ENCODE peak calls at places on chromosomes 4 and X, in ten cellular contexts. J is HCT116, X is A549, D is lower leg skin, A is ovary, C is gastrocnemius medialis, K is IMR-90, V is heart left ventricle, L is adrenal gland, P is tibial nerve. R is an unnamed sample.

GRCh38 chr4:182339246-182339645 is 96.0 kb downstream of the TENM3 start:
- DNase-seq in D (no peak), L (no peak), X (no peak), P (no peak), K (no peak), A (no peak), J (no peak), C (no peak), V (no peak), R (no peak)

GRCh38 chr4:26522478-26522877 is 32.2 kb upstream of the CCKAR start:
- DNase-seq in X (no peak), A (no peak), J (no peak), P (no peak), V (no peak), D (no peak), C (no peak), K (peak), L (no peak), R (no peak)

GRCh38 chr4:6470502-6471302 is 1.7 kb downstream of the PPP2R2C start:
- DNase-seq in V (peak), J (no peak), L (no peak), C (no peak), D (peak), P (peak), X (peak), A (peak), K (peak), R (peak)

GRCh38 chr4:141196227-141196928 is 24.3 kb upstream of the ZNF330 start:
- DNase-seq in X (no peak), P (no peak), V (no peak), J (no peak), A (no peak), L (no peak), K (no peak), D (no peak), C (no peak), R (no peak)

GRCh38 chr4:136742330-136742729 is 790.0 kb downstream of the PCDH18 start:
- DNase-seq in P (no peak), L (no peak), J (no peak), X (no peak), V (no peak), C (no peak), D (no peak), A (no peak), K (peak), R (peak)

GRCh38 chr4:170672571-170672970 is 582.8 kb upstream of the AADAT start:
- DNase-seq in V (no peak), L (no peak), J (no peak), D (no peak), X (no peak), A (no peak), C (no peak), K (peak), P (no peak), R (no peak)

GRCh38 chr4:64784125-64784524 is 374.9 kb upstream of the TECRL start:
- DNase-seq in L (no peak), C (no peak), K (no peak), J (no peak), A (no peak), P (no peak), X (no peak), V (no peak), D (no peak), R (no peak)

GRCh38 chrX:44621088-44621487 is 78.4 kb upstream of the FUNDC1 start:
- DNase-seq in X (no peak), D (no peak), A (no peak), P (no peak), C (no peak), J (no peak), L (peak), K (no peak), V (no peak), R (no peak)

GRCh38 chrX:17377047-17377692 is 2.2 kb downstream of the NHS start:
- DNase-seq in X (peak), K (peak), A (peak), V (peak), C (no peak), P (peak), J (peak), D (no peak), L (peak), R (peak)

GRCh38 chrX:125757794-125758564 is 408.1 kb downstream of the DCAF12L2 start:
- DNase-seq in C (peak), K (no peak), X (no peak), L (no peak), P (no peak), A (no peak), D (no peak), V (peak), J (no peak), R (no peak)

GRCh38 chr4:73439991-73440390 is 4.0 kb downstream of the AFP start:
- DNase-seq in V (no peak), C (no peak), J (no peak), P (no peak), D (no peak), X (no peak), A (no peak), L (no peak), K (no peak), R (no peak)

GRCh38 chr4:153344131-153345010 is at the start of gene MND1:
- DNase-seq in D (peak), K (peak), P (peak), J (peak), C (peak), A (peak), L (peak), V (peak), X (peak), R (peak)

GRCh38 chr4:88244821-88245579 is 39.4 kb downstream of the PPM1K start:
- DNase-seq in V (no peak), L (no peak), K (no peak), J (no peak), A (no peak), X (no peak), D (no peak), P (no peak), C (peak), R (no peak)

GRCh38 chrX:102966701-102967100 is 29.6 kb downstream of the RAB40AL start:
- DNase-seq in D (no peak), L (no peak), C (no peak), A (no peak), V (no peak), P (no peak), X (no peak), K (peak), J (no peak), R (no peak)

GRCh38 chr4:42152507-42153504 is at the start of gene BEND4:
- DNase-seq in C (no peak), V (no peak), D (no peak), J (no peak), A (no peak), L (no peak), K (no peak), P (no peak), X (no peak), R (no peak)

GRCh38 chr4:8877780-8878040 is 6.1 kb upstream of the HMX1 start:
- DNase-seq in V (no peak), L (no peak), J (no peak), A (no peak), C (no peak), P (no peak), D (no peak), K (no peak), X (no peak), R (no peak)

GRCh38 chr4:74283614-74284013 is 24.7 kb upstream of the EPGN start:
- DNase-seq in P (no peak), J (peak), L (peak), C (no peak), A (no peak), V (no peak), D (no peak), X (peak), K (peak), R (peak)

GRCh38 chr4:173051697-173052096 is 116.9 kb upstream of the GALNT7 start:
- DNase-seq in X (no peak), A (no peak), D (no peak), L (no peak), V (no peak), K (peak), J (no peak), C (no peak), P (no peak), R (no peak)

GRCh38 chrX:13734278-13735172 is at the start of the genes OFD1 and TRAPPC2:
- DNase-seq in C (peak), A (peak), D (peak), K (peak), V (peak), X (peak), J (peak), L (peak), P (peak), R (peak)
- TF ChIP-seq POLR2A in C (peak), A (peak), D (no peak), K (peak), V (no peak), X (peak), J (peak), L (peak), P (peak), R (peak)

GRCh38 chrX:7109838-7110793 is 37.4 kb upstream of the STS start:
- DNase-seq in L (no peak), V (no peak), A (no peak), J (no peak), K (no peak), C (no peak), D (no peak), X (no peak), P (no peak), R (no peak)
- TF ChIP-seq POLR2A in L (no peak), V (no peak), A (no peak), J (no peak), K (no peak), C (no peak), D (no peak), X (no peak), P (no peak), R (no peak)

GRCh38 chrX:40230646-40231045 is 132.9 kb upstream of the BCOR start:
- DNase-seq in K (no peak), A (no peak), D (no peak), L (no peak), C (no peak), P (no peak), X (no peak), J (no peak), V (no peak), R (no peak)
- TF ChIP-seq POLR2A in K (no peak), A (no peak), D (no peak), L (no peak), C (no peak), P (no peak), X (no peak), J (no peak), V (no peak), R (no peak)

DNA sequence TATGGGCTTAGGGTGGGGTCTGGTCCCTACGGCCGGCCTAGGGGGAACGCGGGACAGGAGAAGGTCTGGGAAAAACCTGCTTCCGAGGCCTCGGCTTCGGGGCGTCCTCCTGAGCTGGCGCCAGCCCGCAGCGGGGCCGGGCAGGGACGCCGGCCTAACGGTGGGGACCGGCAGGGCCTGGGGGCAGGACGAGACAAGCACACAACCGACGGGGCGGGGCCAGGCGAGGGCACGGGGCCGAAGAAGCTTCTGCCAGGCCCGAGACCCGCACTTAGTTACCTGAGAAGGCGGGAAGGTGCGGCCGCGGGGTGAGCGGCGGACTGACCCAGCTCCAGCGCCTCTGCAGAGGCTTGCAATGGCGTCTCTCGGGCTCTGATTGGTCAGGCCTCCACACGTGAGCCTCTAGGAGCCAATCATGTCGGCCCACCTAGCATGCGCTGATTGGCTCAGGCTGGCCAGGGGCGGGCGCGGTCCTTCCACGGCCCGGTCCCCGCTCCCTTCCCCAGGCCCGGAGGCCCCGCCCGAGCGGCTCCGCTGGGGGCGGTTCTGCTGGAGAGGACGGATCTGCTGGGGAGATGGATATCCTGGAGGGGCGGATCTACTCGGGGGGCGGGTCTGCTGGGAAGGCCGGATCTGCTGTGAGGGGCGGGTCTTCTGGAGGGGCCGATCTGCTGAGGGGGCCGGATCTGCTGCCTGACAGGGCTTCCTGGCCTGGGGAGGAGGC is 44.3 kb downstream of the CPLX1 start:
- DNase-seq in P (peak), L (peak), C (peak), J (peak), K (peak), X (peak), A (peak), V (peak), D (peak), R (peak)
- TF ChIP-seq POLR2A in P (peak), L (peak), C (peak), J (peak), K (peak), X (peak), A (peak), V (peak), D (no peak), R (peak)

GRCh38 chr4:37872310-37872988 is 18.4 kb upstream of the TBC1D1 start:
- DNase-seq in X (no peak), J (no peak), C (no peak), K (no peak), A (no peak), L (no peak), V (no peak), D (no peak), P (no peak), R (no peak)
- TF ChIP-seq POLR2A in X (no peak), J (no peak), C (no peak), K (no peak), A (no peak), L (no peak), V (no peak), D (no peak), P (no peak), R (no peak)

DNA sequence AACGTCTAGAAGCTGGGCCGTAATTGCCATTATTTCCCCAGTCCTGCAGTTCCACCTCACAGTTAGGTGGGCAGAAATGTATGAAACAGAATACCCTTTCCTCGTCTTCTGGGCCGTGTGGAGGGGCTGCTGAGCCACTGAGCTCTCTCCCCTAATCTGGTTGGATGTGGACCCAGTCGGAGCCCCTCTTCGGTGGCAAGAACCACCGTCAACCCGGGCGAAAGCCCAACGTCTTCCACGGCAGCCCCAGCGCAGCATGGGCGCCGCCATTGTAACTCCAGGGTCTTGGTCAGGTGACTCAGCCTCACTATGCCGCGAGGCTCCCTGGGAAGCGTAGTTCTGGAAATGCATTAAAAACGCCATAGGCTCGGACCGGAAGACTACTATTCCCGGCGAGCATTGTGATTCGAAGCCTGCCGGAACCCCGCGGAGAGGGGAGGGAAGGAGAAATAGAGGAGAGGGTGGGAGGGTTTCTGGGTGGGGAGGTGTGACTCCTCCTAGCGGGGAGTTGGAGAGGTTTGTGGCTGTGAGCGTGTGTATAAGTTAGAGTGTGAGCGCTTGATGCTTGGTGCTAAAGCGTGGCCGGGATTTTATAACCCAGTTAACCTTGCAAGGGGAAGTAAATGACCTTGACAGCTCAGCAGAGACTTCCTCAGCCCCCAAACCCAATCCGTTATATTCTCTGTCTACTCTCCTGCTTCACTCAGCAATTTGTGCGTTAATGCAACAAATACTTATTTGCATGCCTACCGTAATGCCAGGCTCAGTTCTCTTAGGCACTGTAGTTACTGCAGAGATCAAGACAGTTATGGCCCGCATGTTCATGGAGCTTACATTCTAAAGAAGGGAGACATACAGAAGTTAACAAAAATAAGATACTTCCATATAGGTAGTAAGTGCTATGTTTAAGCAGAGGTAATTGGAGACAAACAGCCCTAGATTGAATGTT is at the start of gene GATB:
- DNase-seq in J (peak), D (peak), C (peak), X (peak), L (peak), A (peak), K (peak), V (peak), P (peak), R (peak)
- TF ChIP-seq POLR2A in J (peak), D (no peak), C (peak), X (no peak), L (peak), A (no peak), K (peak), V (no peak), P (peak), R (peak)

DNA sequence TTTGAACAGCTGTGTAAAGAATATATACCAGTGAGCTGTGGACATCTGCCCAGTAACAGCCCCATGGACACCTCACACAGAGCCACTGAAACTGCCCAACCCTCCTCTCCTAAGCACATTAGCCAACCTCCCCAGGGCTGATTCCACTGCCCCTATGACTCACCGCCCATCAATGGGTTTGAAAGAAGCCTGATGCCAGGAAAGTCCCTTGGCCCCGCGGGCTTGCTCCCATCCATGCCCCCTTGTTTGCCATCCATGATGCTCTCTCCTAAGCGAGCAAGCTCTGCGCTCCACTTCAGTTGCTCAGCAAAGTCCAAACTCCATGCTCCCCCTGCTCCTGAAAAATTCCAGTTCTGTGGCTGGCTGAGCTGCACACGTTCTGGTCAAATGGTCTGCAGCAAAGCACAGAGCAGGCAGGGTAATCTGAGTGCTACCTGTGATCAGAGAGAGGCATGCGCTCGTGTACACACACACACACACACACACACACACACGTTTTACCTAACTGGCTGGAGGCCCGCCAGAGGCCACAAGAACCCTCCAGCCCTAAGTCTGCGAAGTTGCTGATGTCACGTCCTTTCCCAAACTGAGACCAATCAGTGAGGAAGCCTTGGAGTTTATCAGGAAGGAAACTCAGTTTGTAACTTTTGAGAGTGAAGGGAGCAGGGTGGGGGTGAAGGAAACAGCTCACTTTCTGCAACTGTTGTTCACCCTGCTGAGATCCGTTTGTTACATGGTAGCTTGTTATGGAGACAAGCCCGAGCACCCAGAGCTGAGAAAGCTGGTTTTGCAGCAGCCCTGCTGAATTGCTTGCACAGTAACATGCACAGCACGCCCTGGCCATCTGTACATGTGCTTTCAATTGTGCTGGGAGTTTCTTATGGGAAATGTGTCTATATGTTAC is at the start of gene ASB9:
- DNase-seq in X (peak), A (no peak), C (no peak), D (no peak), P (peak), L (peak), V (no peak), J (peak), K (peak), R (no peak)
- TF ChIP-seq POLR2A in X (no peak), A (no peak), C (no peak), D (no peak), P (no peak), L (no peak), V (no peak), J (no peak), K (no peak), R (no peak)

GRCh38 chr4:128291096-128291495 is 3.5 kb upstream of the PGRMC2 start:
- DNase-seq in P (no peak), C (no peak), A (no peak), L (no peak), J (no peak), X (no peak), K (no peak), D (no peak), V (no peak), R (no peak)
- TF ChIP-seq POLR2A in P (no peak), C (no peak), A (no peak), L (no peak), J (no peak), X (no peak), K (no peak), D (no peak), V (no peak), R (no peak)

DNA sequence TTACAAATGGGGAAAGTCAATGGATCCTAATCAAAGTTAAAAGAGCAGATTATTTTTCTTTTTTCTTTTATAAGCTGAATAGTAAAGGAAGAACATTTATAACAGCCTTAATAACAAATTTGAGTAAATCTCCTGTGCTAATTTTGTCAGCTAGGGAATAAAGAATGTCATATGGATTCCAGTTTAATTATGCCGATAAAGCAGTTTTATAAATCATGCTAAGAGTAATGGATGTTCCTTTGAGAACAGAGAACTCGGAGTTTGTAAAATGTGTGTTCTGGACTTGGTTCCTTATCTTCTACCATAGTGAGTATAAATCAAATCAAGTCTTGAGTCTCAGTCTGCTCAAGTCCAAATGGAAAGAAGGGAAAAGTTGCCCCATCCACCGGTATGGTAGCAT is 180.3 kb upstream of the FTHL17 start:
- DNase-seq in X (no peak), P (no peak), A (no peak), L (no peak), D (no peak), J (no peak), V (no peak), C (no peak), K (no peak), R (no peak)
- TF ChIP-seq POLR2A in X (no peak), P (no peak), A (no peak), L (no peak), D (no peak), J (no peak), V (no peak), C (no peak), K (no peak), R (no peak)